ENCODE peak calls at places on chromosomes 3 and 15, in nine cellular contexts. Y is GM12878, U is SK-N-SH, N is transverse colon, D is suprapubic skin, T is sigmoid colon, R is H1, Q is K562, I is HepG2. J is an unnamed sample.

GRCh38 chr3:140922634-140923033 is 19.0 kb upstream of the SLC25A36 start:
- DNase-seq in T (no peak), I (no peak), R (no peak), Y (no peak), D (no peak), Q (peak; percentile 19), N (no peak), U (no peak), J (no peak)

GRCh38 chr15:40787344-40787841 is 17.6 kb downstream of the C15orf62 start:
- DNase-seq in T (peak; percentile 61), N (peak; percentile 85), D (no peak), R (no peak), Q (no peak), I (no peak), U (no peak), Y (no peak), J (peak; percentile 88)

GRCh38 chr15:76401285-76401684 is 64.7 kb downstream of the ISL2 start:
- DNase-seq in Q (no peak), U (no peak), N (no peak), Y (no peak), R (no peak), D (no peak), T (no peak), I (no peak), J (no peak)

GRCh38 chr3:135690664-135691063 is 274.9 kb upstream of the PPP2R3A start:
- DNase-seq in I (no peak), U (no peak), N (no peak), R (no peak), Y (no peak), D (no peak), Q (no peak), T (no peak), J (no peak)

GRCh38 chr3:16448691-16449090 is 64.8 kb downstream of the RFTN1 start:
- DNase-seq in Q (no peak), Y (no peak), N (peak; percentile 54), I (no peak), U (no peak), R (no peak), T (peak; percentile 86), D (peak; percentile 84), J (peak; percentile 31)

GRCh38 chr3:28286595-28286994 is 45.2 kb downstream of the CMC1 start:
- DNase-seq in Q (peak; percentile 37), T (no peak), Y (peak; percentile 8), D (no peak), R (no peak), I (peak; percentile 34), U (peak; percentile 26), N (no peak), J (no peak)

GRCh38 chr3:119220970-119221667 is 19.6 kb downstream of the B4GALT4 start:
- DNase-seq in U (no peak), Y (no peak), N (no peak), R (no peak), T (no peak), I (no peak), Q (no peak), D (no peak), J (no peak)

GRCh38 chr3:142724682-142725351 is 983 bp downstream of the TRPC1 start:
- DNase-seq in N (peak; percentile 15), Q (peak; percentile 36), I (peak; percentile 68), U (peak; percentile 71), Y (no peak), R (peak; percentile 82), T (peak; percentile 71), D (peak; percentile 78), J (no peak)

GRCh38 chr3:172918568-172919296 is 168.2 kb downstream of the ECT2 start:
- DNase-seq in T (no peak), D (no peak), N (no peak), I (no peak), U (no peak), Y (no peak), R (no peak), Q (no peak), J (no peak)

GRCh38 chr15:62833671-62834070 is 208.9 kb upstream of the TPM1 start:
- DNase-seq in U (no peak), Y (no peak), D (no peak), N (no peak), Q (no peak), R (no peak), I (no peak), T (no peak), J (no peak)

GRCh38 chr15:70159397-70160009 is 61.8 kb upstream of the TLE3 start:
- DNase-seq in U (no peak), T (no peak), Q (no peak), D (no peak), R (no peak), N (no peak), I (no peak), Y (no peak), J (peak; percentile 45)

GRCh38 chr3:97958396-97958795 is 13.8 kb downstream of the RIOX2 start:
- DNase-seq in Q (no peak), R (no peak), T (no peak), N (no peak), U (no peak), Y (no peak), I (no peak), D (no peak), J (no peak)

GRCh38 chr15:38054488-38054887 is 120.0 kb downstream of the TMCO5A start:
- DNase-seq in N (no peak), U (no peak), I (no peak), T (no peak), D (no peak), R (no peak), Q (no peak), Y (no peak), J (no peak)

GRCh38 chr3:124117486-124117885 is 125.6 kb upstream of the ROPN1 start:
- DNase-seq in U (no peak), D (no peak), Q (no peak), I (no peak), R (no peak), T (no peak), Y (no peak), N (no peak), J (no peak)

GRCh38 chr15:70099966-70100494 is 2.3 kb upstream of the TLE3 start:
- DNase-seq in D (no peak), I (no peak), Q (no peak), N (no peak), Y (no peak), T (no peak), U (no peak), R (no peak), J (no peak)

GRCh38 chr15:58595516-58596238 is 153.8 kb downstream of the ADAM10 start:
- DNase-seq in Y (no peak), T (no peak), D (no peak), Q (no peak), R (no peak), U (no peak), N (no peak), I (no peak), J (no peak)

GRCh38 chr3:131591394-131591990 is 88.7 kb upstream of the MRPL3 start:
- DNase-seq in Q (no peak), T (no peak), U (no peak), R (no peak), Y (no peak), D (no peak), N (no peak), I (no peak), J (no peak)

GRCh38 chr3:152128356-152128755 is 140.4 kb upstream of the MBNL1 start:
- DNase-seq in T (no peak), N (no peak), U (no peak), Y (no peak), R (no peak), D (no peak), Q (no peak), I (no peak), J (no peak)

GRCh38 chr3:192063570-192063969 is 602.6 kb downstream of the PYDC2 start:
- DNase-seq in Y (peak; percentile 45), T (no peak), I (no peak), Q (no peak), U (peak; percentile 1), D (no peak), N (peak; percentile 59), R (peak; percentile 55), J (no peak)

GRCh38 chr15:70704731-70705130 is 58.6 kb downstream of the UACA start:
- DNase-seq in I (no peak), T (no peak), Q (no peak), Y (no peak), N (no peak), D (no peak), U (no peak), R (no peak), J (no peak)

GRCh38 chr15:67185621-67186225 is 68.7 kb downstream of the AAGAB start:
- DNase-seq in D (no peak), Y (peak; percentile 37), U (no peak), T (no peak), I (no peak), Q (no peak), N (no peak), R (no peak), J (no peak)
- TF ChIP-seq EP300 in D (no peak), Y (no peak), U (no peak), T (no peak), I (no peak), Q (no peak), N (no peak), R (no peak), J (no peak)

GRCh38 chr3:102129774-102130608 is 280.7 kb downstream of the NFKBIZ start:
- DNase-seq in N (no peak), Q (no peak), D (no peak), Y (no peak), T (peak; percentile 90), U (no peak), R (no peak), I (no peak), J (no peak)
- TF ChIP-seq POLR2AphosphoS5 in N (peak; percentile 94), Q (no peak), D (no peak), Y (no peak), T (peak; percentile 99), U (peak; percentile 72), R (no peak), I (no peak), J (peak; percentile 69)

DNA sequence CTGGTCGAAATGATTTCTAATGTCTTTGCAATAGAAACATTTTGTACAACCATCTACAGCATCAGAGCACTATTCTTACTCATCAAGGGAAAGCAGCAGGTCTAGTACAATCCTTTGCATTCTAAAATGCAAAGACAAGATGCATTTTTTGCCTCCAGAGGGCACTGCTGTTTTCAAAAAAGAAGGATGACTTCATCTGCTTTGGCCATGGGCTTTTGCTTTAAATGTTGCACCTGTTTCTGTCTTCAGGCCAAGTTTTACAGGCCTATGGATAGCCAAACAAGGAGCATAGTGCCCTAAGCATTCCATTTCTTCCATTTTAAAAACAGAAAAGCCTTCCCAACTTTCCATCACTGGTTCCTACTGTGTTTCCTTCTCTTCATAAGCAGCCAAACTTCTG is 3.4 kb downstream of the PARP9 start:
- DNase-seq in Q (peak; percentile 8), I (peak; percentile 58), U (peak; percentile 52), D (no peak), Y (peak; percentile 63), R (no peak), T (no peak), N (peak; percentile 56), J (peak; percentile 55)
- TF ChIP-seq EP300 in Q (no peak), I (no peak), U (no peak), D (no peak), Y (no peak), R (no peak), T (no peak), N (no peak), J (no peak)

DNA sequence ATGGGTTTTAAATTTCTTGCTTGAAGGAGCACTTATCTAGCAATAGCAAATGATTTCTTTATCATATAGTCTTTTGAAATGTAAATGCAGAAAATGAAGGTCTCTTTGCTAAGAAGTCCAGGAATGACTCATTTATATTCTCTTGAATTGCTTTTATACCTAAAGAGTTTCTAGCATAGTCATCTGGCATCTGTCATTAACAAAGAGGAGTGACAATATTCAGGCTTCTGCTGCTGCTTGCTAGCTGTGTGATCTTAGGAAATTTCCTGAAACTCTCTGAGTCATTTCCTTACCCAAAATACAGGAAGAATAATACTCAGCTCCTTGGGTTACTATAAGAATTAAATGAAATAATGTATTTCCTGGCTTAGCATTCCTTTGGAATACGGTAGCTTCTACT is 527.7 kb downstream of the DIPK2A start:
- DNase-seq in Y (no peak), Q (no peak), D (no peak), U (no peak), I (no peak), R (no peak), N (no peak), T (no peak), J (no peak)
- TF ChIP-seq POLR2AphosphoS5 in Y (no peak), Q (no peak), D (no peak), U (no peak), I (no peak), R (no peak), N (no peak), T (no peak), J (no peak)

J was measured in stomach.